ENCODE peak calls at places on chromosomes 2 and 18, in five cellular contexts. B is Calu3, M is tibial nerve, O is RWPE1, C is foreskin fibroblast. I is an unnamed sample.

GRCh38 chr2:181141676-181142075 is 161.3 kb downstream of the UBE2E3 start:
- DNase-seq in C (no peak), M (no peak), B (no peak), O (no peak), I (no peak)

GRCh38 chr2:113136828-113137775 is 9.7 kb downstream of the IL1RN start:
- DNase-seq in O (peak), M (peak), B (peak), C (peak), I (no peak)

GRCh38 chr2:103159018-103159417 is 397.2 kb downstream of the TMEM182 start:
- DNase-seq in O (no peak), M (no peak), C (no peak), B (no peak), I (no peak)

GRCh38 chr18:68956650-68957049 is 158.8 kb downstream of the CCDC102B start:
- DNase-seq in B (no peak), M (no peak), C (no peak), O (no peak), I (no peak)

GRCh38 chr2:118046628-118047210 is 32.8 kb upstream of the CCDC93 start:
- DNase-seq in M (no peak), C (no peak), O (peak), B (no peak), I (no peak)

GRCh38 chr18:22348521-22349316 is 69.0 kb downstream of the CTAGE1 start:
- DNase-seq in C (no peak), B (peak), M (no peak), O (peak), I (no peak)

GRCh38 chr2:138215958-138216357 is 251.7 kb downstream of the HNMT start:
- DNase-seq in C (no peak), B (no peak), M (no peak), O (no peak), I (no peak)

GRCh38 chr2:120641366-120641771 is 94.3 kb upstream of the GLI2 start:
- DNase-seq in C (peak), B (no peak), O (no peak), M (no peak), I (no peak)

GRCh38 chr2:131584940-131585339 is 57.3 kb downstream of the CCDC74A start:
- DNase-seq in B (no peak), O (no peak), M (no peak), C (no peak), I (no peak)

GRCh38 chr2:222656544-222657446 is 903 bp upstream of the FARSB start:
- DNase-seq in O (peak), M (no peak), C (no peak), B (no peak), I (no peak)

GRCh38 chr2:26584656-26585055 is 56.5 kb downstream of the CIB4 start:
- DNase-seq in O (no peak), M (no peak), C (no peak), B (no peak), I (no peak)

GRCh38 chr2:200592414-200593075 is 6.7 kb downstream of the AOX1 start:
- DNase-seq in C (no peak), O (no peak), B (no peak), M (no peak), I (no peak)

GRCh38 chr18:62741118-62741566 is 25.8 kb downstream of the PHLPP1 start:
- DNase-seq in B (peak), O (peak), C (no peak), M (peak), I (no peak)

GRCh38 chr2:70473101-70473722 is 80.4 kb downstream of the TGFA start:
- DNase-seq in C (no peak), O (no peak), M (no peak), B (no peak), I (no peak)

GRCh38 chr2:236572482-236572881 is 2.9 kb downstream of the ACKR3 start:
- DNase-seq in B (no peak), O (no peak), M (no peak), C (no peak), I (no peak)

GRCh38 chr18:24068945-24069693 is 54.6 kb downstream of the TTC39C start:
- DNase-seq in C (no peak), O (no peak), B (no peak), M (no peak), I (no peak)

GRCh38 chr18:567119-567518 is 13.1 kb upstream of the CETN1 start:
- DNase-seq in M (no peak), C (no peak), O (no peak), B (no peak), I (no peak)

GRCh38 chr2:219430633-219431615 is 3.7 kb upstream of the SPEG start:
- DNase-seq in B (peak), O (peak), C (peak), M (no peak), I (no peak)
- TF ChIP-seq CTCF in B (no peak), O (no peak), C (peak), M (no peak), I (no peak)

DNA sequence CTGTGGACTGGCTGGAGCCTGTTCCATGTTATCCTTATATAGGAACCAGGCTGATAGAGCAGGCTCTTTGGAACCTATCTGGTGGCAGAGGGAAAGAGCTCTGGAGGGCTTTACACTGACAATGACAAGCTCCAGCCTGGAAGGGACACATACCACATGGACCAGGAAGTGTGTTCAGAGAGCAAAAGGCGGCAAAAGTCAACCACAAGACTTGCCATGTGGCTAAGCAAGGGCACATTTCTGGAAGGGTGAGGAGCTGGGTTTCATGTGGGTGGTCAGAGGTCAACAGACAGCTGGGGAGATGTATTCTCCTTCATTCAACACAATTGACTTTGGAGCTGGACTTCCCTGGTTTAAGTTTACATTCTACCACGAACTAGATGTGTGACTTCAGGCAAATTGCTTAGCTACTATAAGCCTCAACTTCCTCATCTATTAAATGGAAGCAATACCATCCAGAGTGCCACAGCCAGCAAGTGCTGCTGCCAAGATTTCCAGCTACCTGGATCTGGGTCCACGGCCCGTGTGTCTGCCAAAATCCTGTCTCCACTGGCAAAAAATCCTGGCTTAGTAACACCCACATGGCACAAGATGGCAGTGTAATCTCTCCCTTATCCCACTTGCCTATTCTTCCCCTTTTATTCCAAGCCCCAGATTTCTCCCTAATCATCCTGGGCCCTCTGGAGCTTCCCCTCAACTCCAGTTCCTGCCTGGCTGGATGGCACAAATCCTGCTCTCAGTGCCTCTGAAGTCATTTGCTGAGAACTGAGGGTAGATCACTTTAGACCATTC is 325.3 kb downstream of the DYSF start:
- DNase-seq in M (no peak), B (no peak), O (no peak), C (no peak), I (no peak)
- TF ChIP-seq CTCF in M (no peak), B (no peak), O (no peak), C (peak), I (no peak)

DNA sequence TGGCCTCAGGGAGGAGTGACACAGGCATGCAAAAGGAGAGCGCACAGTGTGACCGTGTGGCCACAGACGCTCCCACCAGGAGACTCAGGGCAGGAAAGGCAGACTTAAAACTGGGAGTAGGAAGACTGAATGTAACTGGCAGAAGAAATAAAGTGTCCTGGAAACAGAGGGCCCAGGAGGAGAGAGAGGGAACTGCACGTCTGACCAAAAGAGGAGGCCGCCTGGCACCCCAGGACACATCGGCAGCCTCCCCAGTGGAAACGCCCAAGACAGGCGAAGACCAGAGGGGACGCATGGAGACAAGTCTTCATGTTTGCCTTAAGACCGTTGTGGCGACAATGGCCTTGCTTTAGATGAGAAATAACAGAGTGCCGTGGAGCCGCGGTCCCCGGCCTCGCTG is 163.6 kb upstream of the ALKAL2 start:
- DNase-seq in M (no peak), C (no peak), B (no peak), O (no peak), I (no peak)
- TF ChIP-seq CTCF in M (no peak), C (no peak), B (no peak), O (no peak), I (no peak)

DNA sequence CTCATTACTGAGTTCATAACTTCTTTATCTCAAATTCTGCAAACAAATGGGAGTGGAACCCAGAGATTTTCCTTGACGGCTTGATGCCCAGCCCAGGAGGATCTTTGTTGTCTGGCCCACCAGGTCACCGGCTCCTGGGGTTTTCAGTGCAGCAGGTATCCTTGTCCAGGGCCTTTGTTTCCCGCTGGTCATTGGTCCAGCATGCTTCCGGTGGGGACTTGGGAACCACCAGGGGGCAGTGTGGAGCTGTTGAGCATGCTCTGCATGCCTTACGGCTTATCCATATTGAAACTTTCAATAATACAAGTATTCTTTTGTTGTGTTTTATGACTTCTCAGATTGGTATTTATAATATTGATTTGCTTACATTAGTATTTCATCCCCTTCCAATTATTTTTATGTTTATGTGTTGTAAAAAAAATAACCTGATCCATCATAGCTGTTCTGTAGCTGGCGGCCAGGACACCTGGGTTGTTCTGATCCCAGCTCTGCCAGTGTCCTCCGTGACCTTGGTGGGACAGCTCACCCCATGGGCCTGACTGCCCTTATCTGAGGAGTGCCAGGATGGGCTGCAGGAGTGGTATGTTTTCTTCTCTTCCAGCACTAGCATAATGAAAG is 61.3 kb downstream of the TGOLN2 start:
- DNase-seq in M (peak), C (no peak), B (peak), O (no peak), I (peak)
- TF ChIP-seq CTCF in M (peak), C (peak), B (peak), O (peak), I (peak)

GRCh38 chr2:64081046-64081445 is 61.8 kb upstream of the VPS54 start:
- DNase-seq in O (no peak), M (no peak), B (no peak), C (no peak), I (no peak)
- TF ChIP-seq CTCF in O (no peak), M (no peak), B (no peak), C (no peak), I (no peak)

GRCh38 chr2:112020561-112020960 is 34.5 kb upstream of the TMEM87B start:
- DNase-seq in M (no peak), C (no peak), O (no peak), B (no peak), I (no peak)
- TF ChIP-seq CTCF in M (no peak), C (peak), O (no peak), B (peak), I (no peak)

I was measured in omental fat pad.